ENCODE peak calls at places on chromosomes 2 and 18, in ten cellular contexts. P is esophagus muscularis mucosa; D is heart right ventricle; M is CD8-positive, alpha-beta T cell; U is body of pancreas; L is uterus; W is neural progenitor cell; Z is GM12865; N is transverse colon; V is small intestine. K is an unnamed sample.

GRCh38 chr18:73462092-73462491 is 594.3 kb upstream of the NETO1 start:
- DNase-seq in N (no peak), W (no peak), L (no peak), D (peak), Z (no peak), M (no peak), P (no peak), V (no peak), U (no peak), K (peak)

GRCh38 chr2:176814740-176815367 is 397.7 kb upstream of the HNRNPA3 start:
- DNase-seq in N (no peak), L (no peak), W (peak), D (no peak), M (no peak), V (peak), P (no peak), U (no peak), Z (peak), K (no peak)

GRCh38 chr2:54897420-54898310 is 152.6 kb downstream of the RTN4 start:
- DNase-seq in W (no peak), L (no peak), Z (peak), V (no peak), D (no peak), U (no peak), M (no peak), P (no peak), N (no peak), K (no peak)

GRCh38 chr2:130183500-130184373 is 1.7 kb downstream of the MZT2B start:
- DNase-seq in Z (no peak), N (no peak), W (peak), L (peak), D (peak), P (no peak), U (no peak), M (no peak), V (no peak), K (no peak)

GRCh38 chr18:48674198-48674721 is 135.4 kb downstream of the CTIF start:
- DNase-seq in V (peak), N (peak), U (no peak), W (no peak), D (peak), Z (no peak), L (no peak), M (no peak), P (no peak), K (no peak)

GRCh38 chr2:146414456-146414855 is 1430.4 kb upstream of the ACVR2A start:
- DNase-seq in V (no peak), U (no peak), M (no peak), L (no peak), N (no peak), P (no peak), D (no peak), W (no peak), Z (no peak), K (no peak)

GRCh38 chr18:74222710-74223497 is 68.9 kb downstream of the CYB5A start:
- DNase-seq in V (no peak), D (no peak), M (no peak), L (no peak), P (no peak), N (no peak), Z (no peak), W (no peak), U (no peak), K (no peak)

GRCh38 chr2:238684362-238685326 is 163.2 kb upstream of the TWIST2 start:
- DNase-seq in V (no peak), Z (no peak), P (peak), D (no peak), N (no peak), M (no peak), U (no peak), W (no peak), L (peak), K (no peak)

GRCh38 chr2:212797484-212798205 is 259.0 kb upstream of the ERBB4 start:
- DNase-seq in L (no peak), Z (no peak), P (no peak), W (no peak), V (no peak), M (no peak), U (no peak), D (no peak), N (no peak), K (no peak)

GRCh38 chr2:209960676-209961630 is 41.5 kb upstream of the RPE start:
- DNase-seq in P (no peak), L (no peak), M (peak), D (peak), V (peak), N (peak), Z (peak), U (peak), W (peak), K (no peak)

GRCh38 chr2:227653419-227653818 is 13.2 kb upstream of the SCYGR5 start:
- DNase-seq in L (no peak), D (no peak), M (no peak), P (no peak), N (no peak), Z (no peak), V (no peak), U (no peak), W (no peak), K (no peak)

GRCh38 chr2:132424526-132425121 is 8.0 kb downstream of the GPR39 start:
- DNase-seq in V (peak), D (no peak), L (no peak), W (no peak), M (no peak), U (no peak), Z (no peak), N (no peak), P (peak), K (no peak)

GRCh38 chr2:174683392-174683759 is 80.9 kb downstream of the CHRNA1 start:
- DNase-seq in U (no peak), L (peak), Z (peak), D (no peak), W (peak), M (peak), N (no peak), P (no peak), V (peak), K (no peak)

DNA sequence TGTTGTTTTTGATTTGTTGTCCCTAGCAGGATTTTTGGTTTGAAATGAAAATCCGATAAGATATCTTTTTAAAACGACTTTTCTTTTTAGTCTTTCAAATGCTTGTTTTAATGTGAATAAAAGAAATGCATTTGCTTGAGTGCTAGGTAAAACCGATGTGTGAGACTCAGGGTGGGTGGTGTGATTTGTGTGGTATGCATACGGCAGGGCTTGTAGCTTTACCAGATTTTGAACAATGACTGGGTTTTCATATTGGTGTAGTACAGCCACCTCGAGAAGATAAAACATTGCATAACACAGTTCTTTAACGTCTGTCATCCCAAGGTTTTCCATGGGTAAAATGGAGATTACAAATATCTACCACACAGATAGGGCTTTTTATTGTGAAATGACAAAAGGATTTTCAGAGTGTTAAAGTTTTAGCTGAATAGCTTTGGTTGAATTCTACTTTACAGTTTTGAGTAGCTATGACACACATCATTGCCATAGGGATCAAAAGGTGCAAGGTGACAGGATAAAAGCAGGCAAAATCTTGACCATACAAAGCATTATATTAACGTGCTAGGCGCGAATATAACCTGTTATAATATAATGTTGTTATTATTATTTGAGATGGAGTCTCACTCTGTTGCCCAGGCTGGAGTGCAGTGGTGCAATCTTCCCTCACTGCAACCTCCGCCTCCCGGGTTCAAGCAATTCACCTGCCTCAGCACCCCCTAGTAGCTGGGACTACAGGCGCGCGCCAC is 824 bp upstream of the ZNF638 start:
- DNase-seq in U (no peak), M (no peak), Z (no peak), D (no peak), W (no peak), P (no peak), L (no peak), N (no peak), V (no peak), K (no peak)
- H3K4me3 ChIP-seq in U (no peak), M (peak), Z (peak), D (peak), W (peak), P (peak), L (peak), N (no peak), V (no peak), K (no peak)

GRCh38 chr2:30625600-30626208 is 178.7 kb downstream of the LCLAT1 start:
- DNase-seq in P (no peak), M (no peak), Z (peak), W (no peak), L (no peak), D (no peak), U (no peak), V (no peak), N (no peak), K (no peak)
- H3K4me3 ChIP-seq in P (no peak), M (no peak), Z (no peak), W (no peak), L (no peak), D (no peak), U (no peak), V (no peak), N (no peak), K (no peak)

GRCh38 chr2:231199219-231199618 is 788 bp downstream of the ARMC9 start:
- DNase-seq in V (no peak), M (no peak), Z (no peak), N (no peak), U (no peak), W (no peak), L (no peak), D (no peak), P (no peak), K (no peak)
- H3K4me3 ChIP-seq in V (no peak), M (peak), Z (peak), N (peak), U (peak), W (peak), L (peak), D (peak), P (peak), K (peak)

GRCh38 chr2:25160376-25160775 is 8.0 kb downstream of the POMC start:
- DNase-seq in W (no peak), N (no peak), M (no peak), L (no peak), U (no peak), V (no peak), Z (no peak), P (no peak), D (no peak), K (no peak)
- H3K4me3 ChIP-seq in W (no peak), N (no peak), M (no peak), L (no peak), U (no peak), V (no peak), Z (no peak), P (no peak), D (peak), K (no peak)

GRCh38 chr2:237673130-237673921 is 45.9 kb downstream of the LRRFIP1 start:
- DNase-seq in N (peak), Z (peak), W (peak), L (no peak), U (no peak), V (peak), M (peak), P (no peak), D (peak), K (no peak)
- H3K4me3 ChIP-seq in N (peak), Z (peak), W (peak), L (no peak), U (no peak), V (no peak), M (peak), P (peak), D (peak), K (no peak)

DNA sequence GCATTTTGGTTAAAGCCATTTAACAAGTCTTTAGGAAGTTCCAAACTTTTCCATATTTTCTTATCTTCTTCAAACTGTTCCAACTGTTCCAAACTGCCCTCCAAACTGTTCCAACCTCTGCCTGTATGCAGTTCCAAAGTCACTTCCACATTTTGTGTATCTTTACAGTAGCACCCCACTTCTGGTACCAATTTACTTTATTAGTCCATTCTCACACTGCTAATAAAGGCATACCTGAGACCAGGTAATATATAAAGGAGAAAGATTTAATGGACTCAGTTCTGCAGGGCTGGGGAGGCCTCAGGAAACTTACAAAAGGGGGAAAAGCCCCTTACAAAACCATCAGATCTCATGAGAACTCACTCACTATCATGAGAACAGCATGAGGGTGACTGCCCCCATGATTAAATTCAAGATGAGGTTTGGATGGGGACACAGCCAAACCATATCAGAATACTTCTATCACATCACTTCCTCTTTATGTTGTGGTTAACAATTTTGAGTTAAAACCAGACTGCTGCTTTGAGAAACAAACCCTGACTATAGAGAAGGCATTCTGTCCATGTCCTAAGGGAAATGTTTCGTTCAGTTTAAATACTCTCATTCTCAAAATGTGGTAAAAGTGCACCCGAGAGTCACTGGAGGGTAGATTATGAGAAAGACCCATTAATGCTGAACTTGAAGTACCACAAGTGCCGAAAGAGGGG is 11.0 kb downstream of the IL18R1 start:
- DNase-seq in L (no peak), D (no peak), W (no peak), U (no peak), Z (peak), M (no peak), N (no peak), V (peak), P (no peak), K (no peak)
- H3K4me3 ChIP-seq in L (no peak), D (no peak), W (no peak), U (no peak), Z (no peak), M (peak), N (no peak), V (no peak), P (no peak), K (no peak)

K was measured in LNCaP clone FGC.